ENCODE peak calls at places on chromosomes 16 and 17, in six cellular contexts. One of them, this sample, is unnamed.

GRCh38 chr17:43907425-43907981 is at the start of gene MPP2:
- DNase-seq in PC-9: no peak
- DNase-seq in GM10248: peak
- DNase-seq in heart left ventricle: peak
- DNase-seq in GM20000: peak
- DNase-seq in brain microvascular endothelial cell: peak
- DNase-seq in this sample: no peak

GRCh38 chr17:66198242-66198641 is 6.3 kb upstream of the CEP112 start:
- DNase-seq in PC-9: no peak
- DNase-seq in GM10248: no peak
- DNase-seq in heart left ventricle: no peak
- DNase-seq in GM20000: no peak
- DNase-seq in brain microvascular endothelial cell: no peak
- DNase-seq in this sample: no peak

GRCh38 chr17:7263071-7263800 is 958 bp upstream of the CLDN7 start:
- DNase-seq in PC-9: peak
- DNase-seq in GM10248: peak
- DNase-seq in heart left ventricle: no peak
- DNase-seq in GM20000: peak
- DNase-seq in brain microvascular endothelial cell: no peak
- DNase-seq in this sample: no peak

GRCh38 chr16:57689772-57690558 is 4.6 kb upstream of the DRC7 start:
- DNase-seq in PC-9: peak
- DNase-seq in GM10248: peak
- DNase-seq in heart left ventricle: no peak
- DNase-seq in GM20000: peak
- DNase-seq in brain microvascular endothelial cell: no peak
- DNase-seq in this sample: no peak

GRCh38 chr16:25097304-25097988 is 14.1 kb upstream of the LCMT1 start:
- DNase-seq in PC-9: no peak
- DNase-seq in GM10248: no peak
- DNase-seq in heart left ventricle: no peak
- DNase-seq in GM20000: no peak
- DNase-seq in brain microvascular endothelial cell: peak
- DNase-seq in this sample: no peak

GRCh38 chr16:51762081-51762995 is 611.3 kb upstream of the SALL1 start:
- DNase-seq in PC-9: no peak
- DNase-seq in GM10248: peak
- DNase-seq in heart left ventricle: peak
- DNase-seq in GM20000: peak
- DNase-seq in brain microvascular endothelial cell: peak
- DNase-seq in this sample: peak

GRCh38 chr17:45753645-45754225 is 30.4 kb upstream of the CRHR1 start:
- DNase-seq in PC-9: no peak
- DNase-seq in GM10248: no peak
- DNase-seq in heart left ventricle: no peak
- DNase-seq in GM20000: no peak
- DNase-seq in brain microvascular endothelial cell: no peak
- DNase-seq in this sample: no peak

GRCh38 chr16:56861092-56861610 is 3.9 kb upstream of the SLC12A3 start:
- DNase-seq in PC-9: peak
- DNase-seq in GM10248: peak
- DNase-seq in heart left ventricle: no peak
- DNase-seq in GM20000: no peak
- DNase-seq in brain microvascular endothelial cell: no peak
- DNase-seq in this sample: no peak

GRCh38 chr16:11743308-11744074 is 834 bp upstream of the TXNDC11 start:
- DNase-seq in PC-9: peak
- DNase-seq in GM10248: peak
- DNase-seq in heart left ventricle: peak
- DNase-seq in GM20000: peak
- DNase-seq in brain microvascular endothelial cell: peak
- DNase-seq in this sample: no peak

GRCh38 chr17:62179525-62180161 is 114.6 kb upstream of the MED13 start:
- DNase-seq in PC-9: peak
- DNase-seq in GM10248: no peak
- DNase-seq in heart left ventricle: no peak
- DNase-seq in GM20000: no peak
- DNase-seq in brain microvascular endothelial cell: peak
- DNase-seq in this sample: no peak

GRCh38 chr16:73051903-73052302 is 4.0 kb upstream of the ZFHX3 start:
- DNase-seq in PC-9: no peak
- DNase-seq in GM10248: no peak
- DNase-seq in heart left ventricle: no peak
- DNase-seq in GM20000: no peak
- DNase-seq in brain microvascular endothelial cell: no peak
- DNase-seq in this sample: no peak

GRCh38 chr17:37176683-37177082 is 199.1 kb upstream of the C17orf78 start:
- DNase-seq in PC-9: no peak
- DNase-seq in GM10248: no peak
- DNase-seq in heart left ventricle: no peak
- DNase-seq in GM20000: no peak
- DNase-seq in brain microvascular endothelial cell: peak
- DNase-seq in this sample: no peak

GRCh38 chr17:66837226-66837625 is 2.3 kb downstream of the CACNG5 start:
- DNase-seq in PC-9: no peak
- DNase-seq in GM10248: no peak
- DNase-seq in heart left ventricle: no peak
- DNase-seq in GM20000: no peak
- DNase-seq in brain microvascular endothelial cell: no peak
- DNase-seq in this sample: no peak

GRCh38 chr16:3017806-3018506 is at the start of gene CLDN6:
- DNase-seq in PC-9: no peak
- DNase-seq in GM10248: no peak
- DNase-seq in heart left ventricle: no peak
- DNase-seq in GM20000: no peak
- DNase-seq in brain microvascular endothelial cell: no peak
- DNase-seq in this sample: peak

GRCh38 chr16:71467810-71468209 is 5.8 kb upstream of the ZNF23 start:
- DNase-seq in PC-9: no peak
- DNase-seq in GM10248: peak
- DNase-seq in heart left ventricle: no peak
- DNase-seq in GM20000: peak
- DNase-seq in brain microvascular endothelial cell: no peak
- DNase-seq in this sample: no peak

GRCh38 chr17:9037741-9038140 is 16.4 kb downstream of the NTN1 start:
- DNase-seq in PC-9: no peak
- DNase-seq in GM10248: no peak
- DNase-seq in heart left ventricle: no peak
- DNase-seq in GM20000: no peak
- DNase-seq in brain microvascular endothelial cell: no peak
- DNase-seq in this sample: no peak

GRCh38 chr17:68329331-68329730 is 38.0 kb downstream of the ARSG start:
- DNase-seq in PC-9: no peak
- DNase-seq in GM10248: no peak
- DNase-seq in heart left ventricle: no peak
- DNase-seq in GM20000: no peak
- DNase-seq in brain microvascular endothelial cell: no peak
- DNase-seq in this sample: no peak

GRCh38 chr17:2071421-2072281 is 16.7 kb downstream of the HIC1 start:
- DNase-seq in PC-9: no peak
- DNase-seq in GM10248: no peak
- DNase-seq in heart left ventricle: peak
- DNase-seq in GM20000: no peak
- DNase-seq in brain microvascular endothelial cell: peak
- DNase-seq in this sample: no peak

GRCh38 chr16:66134875-66135274 is 231.6 kb upstream of the CDH5 start:
- DNase-seq in PC-9: no peak
- DNase-seq in GM10248: no peak
- DNase-seq in heart left ventricle: no peak
- DNase-seq in GM20000: no peak
- DNase-seq in brain microvascular endothelial cell: no peak
- DNase-seq in this sample: no peak

GRCh38 chr17:66755101-66755943 is 79.6 kb upstream of the CACNG5 start:
- DNase-seq in PC-9: no peak
- DNase-seq in GM10248: no peak
- DNase-seq in heart left ventricle: no peak
- DNase-seq in GM20000: no peak
- DNase-seq in brain microvascular endothelial cell: no peak
- DNase-seq in this sample: no peak

GRCh38 chr17:40122466-40122943 is 734 bp downstream of the MSL1 start:
- DNase-seq in PC-9: no peak
- DNase-seq in GM10248: peak
- DNase-seq in heart left ventricle: peak
- DNase-seq in GM20000: peak
- DNase-seq in brain microvascular endothelial cell: no peak
- DNase-seq in this sample: no peak

GRCh38 chr17:8488931-8489330 is 53.2 kb downstream of the NDEL1 start:
- DNase-seq in PC-9: no peak
- DNase-seq in GM10248: no peak
- DNase-seq in heart left ventricle: peak
- DNase-seq in GM20000: no peak
- DNase-seq in brain microvascular endothelial cell: peak
- DNase-seq in this sample: no peak

GRCh38 chr16:88455610-88456355 is 2.7 kb downstream of the ZFPM1 start:
- DNase-seq in PC-9: peak
- DNase-seq in GM10248: peak
- DNase-seq in heart left ventricle: no peak
- DNase-seq in GM20000: peak
- DNase-seq in brain microvascular endothelial cell: peak
- DNase-seq in this sample: no peak
- TF ChIP-seq CTCF in PC-9: no peak
- TF ChIP-seq CTCF in GM10248: no peak
- TF ChIP-seq CTCF in heart left ventricle: no peak
- TF ChIP-seq CTCF in GM20000: no peak
- TF ChIP-seq CTCF in brain microvascular endothelial cell: no peak
- TF ChIP-seq CTCF in this sample: peak

GRCh38 chr17:56679767-56680422 is 86.4 kb downstream of the NOG start:
- DNase-seq in PC-9: peak
- DNase-seq in GM10248: no peak
- DNase-seq in heart left ventricle: no peak
- DNase-seq in GM20000: no peak
- DNase-seq in brain microvascular endothelial cell: peak
- DNase-seq in this sample: no peak
- TF ChIP-seq CTCF in PC-9: no peak
- TF ChIP-seq CTCF in GM10248: no peak
- TF ChIP-seq CTCF in heart left ventricle: no peak
- TF ChIP-seq CTCF in GM20000: no peak
- TF ChIP-seq CTCF in brain microvascular endothelial cell: no peak
- TF ChIP-seq CTCF in this sample: no peak

GRCh38 chr16:67878846-67879245 is 5.8 kb upstream of the NRN1L start:
- DNase-seq in PC-9: no peak
- DNase-seq in GM10248: no peak
- DNase-seq in heart left ventricle: no peak
- DNase-seq in GM20000: no peak
- DNase-seq in brain microvascular endothelial cell: no peak
- DNase-seq in this sample: no peak
- TF ChIP-seq CTCF in PC-9: no peak
- TF ChIP-seq CTCF in GM10248: no peak
- TF ChIP-seq CTCF in heart left ventricle: no peak
- TF ChIP-seq CTCF in GM20000: no peak
- TF ChIP-seq CTCF in brain microvascular endothelial cell: no peak
- TF ChIP-seq CTCF in this sample: no peak

GRCh38 chr16:53305743-53306142 is 128.5 kb upstream of the RBL2 start:
- DNase-seq in PC-9: no peak
- DNase-seq in GM10248: no peak
- DNase-seq in heart left ventricle: no peak
- DNase-seq in GM20000: no peak
- DNase-seq in brain microvascular endothelial cell: no peak
- DNase-seq in this sample: no peak
- TF ChIP-seq CTCF in PC-9: no peak
- TF ChIP-seq CTCF in GM10248: no peak
- TF ChIP-seq CTCF in heart left ventricle: no peak
- TF ChIP-seq CTCF in GM20000: no peak
- TF ChIP-seq CTCF in brain microvascular endothelial cell: no peak
- TF ChIP-seq CTCF in this sample: no peak